ENCODE peak calls at places on chromosomes 16 and 17, in nine cellular contexts. D is bronchial epithelial cell, C is WTC11, A is GM12864, I is uterus, S is GM13977, B is neural progenitor cell, F is sigmoid colon, M is B cell. X is an unnamed sample.
A peak's percentile ranks its signal among the peaks of the same experiment; 100 is the strongest.

GRCh38 chr16:4640572-4641305 is 16.1 kb downstream of the MGRN1 start:
- DNase-seq in D (no peak), C (no peak), A (no peak), I (no peak), S (no peak), B (no peak), F (no peak), M (no peak), X (no peak)

GRCh38 chr17:58265266-58265665 is 15.5 kb downstream of the MPO start:
- DNase-seq in D (no peak), C (no peak), A (no peak), I (no peak), S (no peak), B (no peak), F (no peak), M (no peak), X (no peak)

GRCh38 chr16:86355951-86356350 is 154.4 kb upstream of the FOXF1 start:
- DNase-seq in D (no peak), C (no peak), A (no peak), I (no peak), S (no peak), B (no peak), F (no peak), M (no peak), X (no peak)

GRCh38 chr16:83814654-83814985 is 6.8 kb downstream of the HSBP1 start:
- DNase-seq in D (no peak), C (no peak), A (no peak), I (no peak), S (no peak), B (no peak), F (no peak), M (no peak), X (no peak)

GRCh38 chr17:70028397-70028796 is 46.6 kb upstream of the KCNJ16 start:
- DNase-seq in D (peak; percentile 19), C (no peak), A (no peak), I (no peak), S (no peak), B (no peak), F (no peak), M (no peak), X (no peak)

GRCh38 chr16:57446530-57447141 is 549 bp downstream of the CIAPIN1 start:
- DNase-seq in D (peak; percentile 24), C (no peak), A (no peak), I (peak; percentile 31), S (peak; percentile 55), B (no peak), F (peak; percentile 74), M (peak; percentile 47), X (peak; percentile 19)

GRCh38 chr16:87463722-87464690 is 28.8 kb downstream of the ZCCHC14 start:
- DNase-seq in D (peak; percentile 42), C (no peak), A (no peak), I (no peak), S (peak; percentile 66), B (no peak), F (no peak), M (no peak), X (no peak)

GRCh38 chr16:57500578-57501111 is 14.4 kb upstream of the DOK4 start:
- DNase-seq in D (no peak), C (no peak), A (no peak), I (no peak), S (no peak), B (no peak), F (peak; percentile 50), M (no peak), X (no peak)

GRCh38 chr16:57133911-57134310 is 41.5 kb downstream of the CPNE2 start:
- DNase-seq in D (no peak), C (no peak), A (no peak), I (no peak), S (no peak), B (no peak), F (no peak), M (no peak), X (no peak)

GRCh38 chr16:3735541-3735940 is 18.2 kb upstream of the TRAP1 start:
- DNase-seq in D (no peak), C (no peak), A (no peak), I (no peak), S (no peak), B (no peak), F (peak; percentile 48), M (no peak), X (no peak)

GRCh38 chr17:50139185-50139783 is 9.3 kb upstream of the SAMD14 start:
- DNase-seq in D (no peak), C (no peak), A (no peak), I (no peak), S (no peak), B (no peak), F (no peak), M (no peak), X (no peak)

GRCh38 chr16:84616515-84616914 is 1.4 kb downstream of the COTL1 start:
- DNase-seq in D (no peak), C (no peak), A (no peak), I (no peak), S (no peak), B (no peak), F (no peak), M (peak; percentile 64), X (no peak)

GRCh38 chr16:62068747-62069146 is 32.5 kb upstream of the CDH8 start:
- DNase-seq in D (no peak), C (no peak), A (no peak), I (no peak), S (no peak), B (peak; percentile 24), F (no peak), M (no peak), X (no peak)

GRCh38 chr17:33318241-33318640 is 25.1 kb upstream of the ASIC2 start:
- DNase-seq in D (no peak), C (no peak), A (no peak), I (no peak), S (no peak), B (peak; percentile 17), F (no peak), M (no peak), X (no peak)

GRCh38 chr17:7107795-7108559 is 6.6 kb downstream of the ASGR2 start:
- DNase-seq in D (no peak), C (no peak), A (no peak), I (no peak), S (no peak), B (no peak), F (no peak), M (no peak), X (no peak)

GRCh38 chr16:65068151-65068740 is 53.6 kb downstream of the CDH11 start:
- DNase-seq in D (peak; percentile 27), C (no peak), A (no peak), I (peak; percentile 43), S (no peak), B (no peak), F (no peak), M (no peak), X (no peak)

GRCh38 chr16:85448557-85449194 is 164.4 kb upstream of the GSE1 start:
- DNase-seq in D (no peak), C (no peak), A (no peak), I (peak; percentile 47), S (no peak), B (no peak), F (no peak), M (no peak), X (no peak)

GRCh38 chr16:66658143-66658859 is 38.2 kb downstream of the CMTM4 start:
- DNase-seq in D (no peak), C (no peak), A (no peak), I (no peak), S (no peak), B (no peak), F (no peak), M (no peak), X (no peak)

GRCh38 chr17:56297142-56297541 is 143.9 kb downstream of the ANKFN1 start:
- DNase-seq in D (no peak), C (no peak), A (no peak), I (no peak), S (no peak), B (no peak), F (no peak), M (no peak), X (no peak)

GRCh38 chr16:49075709-49076108 is 205.9 kb downstream of the CBLN1 start:
- DNase-seq in D (no peak), C (no peak), A (no peak), I (no peak), S (no peak), B (no peak), F (no peak), M (no peak), X (no peak)

GRCh38 chr17:2455956-2456355 is 55.1 kb upstream of the MNT start:
- DNase-seq in D (no peak), C (no peak), A (no peak), I (no peak), S (no peak), B (no peak), F (no peak), M (no peak), X (no peak)
- TF ChIP-seq CTCF in D (no peak), C (no peak), A (no peak), I (no peak), S (no peak), B (no peak), F (no peak), M (no peak), X (no peak)

GRCh38 chr17:42019509-42020404 is at the start of gene NKIRAS2:
- DNase-seq in D (peak; percentile 74), C (peak; percentile 97), A (peak; percentile 68), I (peak; percentile 92), S (peak; percentile 95), B (peak; percentile 96), F (peak; percentile 97), M (peak; percentile 94), X (peak; percentile 90)
- TF ChIP-seq CTCF in D (peak; percentile 90), C (peak; percentile 80), A (peak; percentile 90), I (peak; percentile 98), S (peak; percentile 94), B (peak; percentile 85), F (peak; percentile 97), M (peak; percentile 89), X (peak; percentile 86)

DNA sequence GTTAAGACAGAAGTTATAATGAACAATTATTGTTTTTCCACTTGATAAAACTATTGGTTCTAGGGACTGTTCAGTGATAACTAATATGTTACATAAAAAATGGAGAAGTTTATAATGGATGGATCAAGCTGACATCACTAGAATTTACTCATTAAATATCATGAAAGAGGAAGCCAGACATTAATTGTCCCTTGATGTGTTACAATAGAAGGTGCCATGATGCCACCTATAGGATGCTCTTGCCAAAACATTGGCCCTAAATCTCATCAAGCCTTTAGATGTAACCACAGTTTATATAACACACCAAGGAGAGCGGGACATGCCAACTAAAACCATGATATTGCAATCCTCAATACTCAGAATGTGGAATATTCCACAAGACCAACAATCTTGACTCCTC is 147.9 kb upstream of the MON1B start:
- DNase-seq in D (peak; percentile 3), C (no peak), A (no peak), I (no peak), S (peak; percentile 25), B (peak; percentile 41), F (no peak), M (no peak), X (no peak)
- TF ChIP-seq CTCF in D (peak; percentile 17), C (no peak), A (peak; percentile 33), I (no peak), S (peak; percentile 25), B (peak; percentile 62), F (no peak), M (no peak), X (peak; percentile 53)

DNA sequence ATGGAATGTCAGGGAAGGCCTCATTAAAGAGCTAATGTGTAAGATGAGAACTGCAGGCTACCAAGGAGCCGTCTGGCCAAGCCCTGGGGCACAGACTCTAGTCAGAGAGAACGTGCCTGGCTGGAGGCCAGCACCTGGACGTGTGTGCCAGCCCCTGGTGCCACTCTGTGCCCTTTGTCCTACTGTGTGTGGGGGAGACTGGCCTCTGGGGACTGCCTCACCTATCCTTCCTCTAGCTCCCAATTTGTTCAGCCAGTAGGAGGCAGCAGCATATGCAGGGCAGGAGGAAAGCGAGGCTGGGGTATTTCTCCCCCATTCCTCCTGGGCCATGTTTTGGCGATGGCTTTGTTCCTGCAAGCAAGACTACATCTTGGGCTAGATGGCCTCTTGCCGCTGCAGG is 37.1 kb downstream of the KNOP1 start:
- DNase-seq in D (no peak), C (peak; percentile 50), A (no peak), I (no peak), S (no peak), B (no peak), F (no peak), M (no peak), X (no peak)
- TF ChIP-seq CTCF in D (peak; percentile 10), C (peak; percentile 29), A (no peak), I (no peak), S (no peak), B (peak; percentile 30), F (no peak), M (no peak), X (no peak)